ENCODE peak calls at places on chromosomes 5 and 9, in ten cellular contexts. I is effector CD4-positive, alpha-beta T cell; A is GM04504; C is endothelial cell of umbilical vein; L is SIG-M5; W is NB4; G is NCI-H1694 treated with DMSO at 0.1 percent for 48 hours; B is NCI-H1105 treated with DMSO at 0.1 percent for 48 hours; H is HS-27A; N is left cardiac atrium. O is an unnamed sample.

GRCh38 chr9:117535439-117535838 is 120.6 kb upstream of the ASTN2 start:
- DNase-seq in I (no peak), A (no peak), C (no peak), L (no peak), W (peak), G (no peak), B (no peak), H (no peak), N (no peak), O (no peak)

GRCh38 chr9:106970219-106970975 is 107.4 kb downstream of the ZNF462 start:
- DNase-seq in I (no peak), A (no peak), C (no peak), L (no peak), W (no peak), G (no peak), B (no peak), H (no peak), N (no peak), O (no peak)

GRCh38 chr9:36793277-36793676 is 220.6 kb downstream of the MELK start:
- DNase-seq in I (no peak), A (no peak), C (no peak), L (no peak), W (peak), G (no peak), B (peak), H (no peak), N (no peak), O (no peak)

GRCh38 chr5:14928661-14929060 is 57.1 kb upstream of the ANKH start:
- DNase-seq in I (no peak), A (no peak), C (no peak), L (no peak), W (peak), G (no peak), B (no peak), H (no peak), N (no peak), O (no peak)

GRCh38 chr5:139747583-139748504 is 47.8 kb upstream of the PSD2 start:
- DNase-seq in I (peak), A (no peak), C (peak), L (no peak), W (peak), G (peak), B (no peak), H (no peak), N (peak), O (no peak)

GRCh38 chr9:96215841-96216240 is 86.1 kb downstream of the HSD17B3 start:
- DNase-seq in I (no peak), A (no peak), C (no peak), L (no peak), W (no peak), G (no peak), B (no peak), H (no peak), N (no peak), O (no peak)

GRCh38 chr5:78504726-78505431 is 143.7 kb downstream of the LHFPL2 start:
- DNase-seq in I (no peak), A (peak), C (peak), L (no peak), W (no peak), G (peak), B (peak), H (peak), N (peak), O (peak)

GRCh38 chr5:155080721-155081120 is 67.2 kb downstream of the KIF4B start:
- DNase-seq in I (no peak), A (no peak), C (no peak), L (no peak), W (no peak), G (no peak), B (no peak), H (no peak), N (no peak), O (no peak)

GRCh38 chr9:73411494-73411893 is 259.8 kb downstream of the ANXA1 start:
- DNase-seq in I (no peak), A (no peak), C (no peak), L (no peak), W (no peak), G (no peak), B (no peak), H (no peak), N (no peak), O (no peak)

GRCh38 chr9:131625848-131626670 is 80.7 kb downstream of the PRRT1B start:
- DNase-seq in I (no peak), A (no peak), C (peak), L (no peak), W (no peak), G (no peak), B (no peak), H (no peak), N (no peak), O (no peak)

GRCh38 chr5:178793156-178793555 is 62.7 kb upstream of the ZNF354A start:
- DNase-seq in I (no peak), A (no peak), C (no peak), L (no peak), W (peak), G (no peak), B (peak), H (no peak), N (no peak), O (no peak)

GRCh38 chr9:14730367-14730958 is 7.9 kb upstream of the CER1 start:
- DNase-seq in I (no peak), A (no peak), C (no peak), L (no peak), W (no peak), G (no peak), B (no peak), H (no peak), N (no peak), O (no peak)

GRCh38 chr9:132474253-132474652 is 64.2 kb downstream of the CFAP77 start:
- DNase-seq in I (no peak), A (no peak), C (no peak), L (no peak), W (no peak), G (no peak), B (no peak), H (no peak), N (no peak), O (no peak)

GRCh38 chr5:138981606-138982005 is 106.5 kb upstream of the LRRTM2 start:
- DNase-seq in I (no peak), A (no peak), C (no peak), L (no peak), W (no peak), G (no peak), B (no peak), H (no peak), N (no peak), O (no peak)

GRCh38 chr9:14087576-14087975 is 226.4 kb downstream of the NFIB start:
- DNase-seq in I (no peak), A (no peak), C (no peak), L (no peak), W (no peak), G (no peak), B (no peak), H (no peak), N (no peak), O (no peak)

GRCh38 chr9:86036555-86036954 is 62.8 kb downstream of the GOLM1 start:
- DNase-seq in I (no peak), A (no peak), C (no peak), L (no peak), W (no peak), G (no peak), B (no peak), H (no peak), N (no peak), O (no peak)

GRCh38 chr5:159850192-159850573 is 66.1 kb upstream of the ADRA1B start:
- DNase-seq in I (no peak), A (peak), C (no peak), L (no peak), W (no peak), G (no peak), B (no peak), H (no peak), N (no peak), O (no peak)

GRCh38 chr9:71106992-71107391 is 14.4 kb downstream of the TRPM3 start:
- DNase-seq in I (no peak), A (no peak), C (no peak), L (no peak), W (no peak), G (no peak), B (no peak), H (no peak), N (no peak), O (no peak)

GRCh38 chr5:122297587-122298298 is 14.3 kb upstream of the SNCAIP start:
- DNase-seq in I (no peak), A (no peak), C (no peak), L (no peak), W (no peak), G (no peak), B (no peak), H (no peak), N (no peak), O (no peak)

GRCh38 chr9:127518091-127518856 is 67.0 kb downstream of the LRSAM1 start:
- DNase-seq in I (no peak), A (no peak), C (peak), L (no peak), W (no peak), G (no peak), B (no peak), H (no peak), N (no peak), O (no peak)

GRCh38 chr5:88588609-88589008 is 294.4 kb downstream of the MEF2C start:
- DNase-seq in I (no peak), A (no peak), C (no peak), L (no peak), W (no peak), G (no peak), B (no peak), H (no peak), N (no peak), O (no peak)